ENCODE peak calls at places on chromosomes 13 and 19, in five cellular contexts. One of them, this sample, is unnamed.

GRCh38 chr19:30448386-30449130 is 76.4 kb downstream of the ZNF536 start:
- DNase-seq in cardiac muscle cell: no peak
- DNase-seq in PC-3: no peak
- DNase-seq in K562: no peak
- DNase-seq in GM23338: no peak
- DNase-seq in this sample: no peak

GRCh38 chr19:14496849-14497346 is 971 bp upstream of the GIPC1 start:
- DNase-seq in GM23338: no peak
- DNase-seq in cardiac muscle cell: no peak
- DNase-seq in PC-3: no peak
- DNase-seq in K562: no peak
- DNase-seq in this sample: no peak

GRCh38 chr13:33953203-33953602 is 135.3 kb downstream of the RFC3 start:
- DNase-seq in PC-3: peak; percentile 13
- DNase-seq in cardiac muscle cell: peak; percentile 70
- DNase-seq in K562: no peak
- DNase-seq in GM23338: no peak
- DNase-seq in this sample: no peak

GRCh38 chr19:2167896-2168618 is 4.3 kb downstream of the DOT1L start:
- DNase-seq in K562: no peak
- DNase-seq in cardiac muscle cell: peak; percentile 62
- DNase-seq in GM23338: no peak
- DNase-seq in PC-3: peak; percentile 23
- DNase-seq in this sample: no peak

GRCh38 chr13:21898990-21899389 is 228.1 kb downstream of the FGF9 start:
- DNase-seq in PC-3: no peak
- DNase-seq in GM23338: peak; percentile 21
- DNase-seq in cardiac muscle cell: no peak
- DNase-seq in K562: no peak
- DNase-seq in this sample: no peak

GRCh38 chr19:46015961-46016425 is 6.9 kb downstream of the PGLYRP1 start:
- DNase-seq in PC-3: no peak
- DNase-seq in K562: no peak
- DNase-seq in GM23338: peak; percentile 56
- DNase-seq in cardiac muscle cell: no peak
- DNase-seq in this sample: no peak

GRCh38 chr19:58396691-58397532 is 1.5 kb downstream of the RNF225 start:
- DNase-seq in GM23338: peak; percentile 17
- DNase-seq in cardiac muscle cell: no peak
- DNase-seq in PC-3: no peak
- DNase-seq in K562: no peak
- DNase-seq in this sample: no peak

GRCh38 chr13:28505543-28506135 is 10.7 kb upstream of the FLT1 start:
- DNase-seq in GM23338: no peak
- DNase-seq in PC-3: no peak
- DNase-seq in cardiac muscle cell: no peak
- DNase-seq in K562: no peak
- DNase-seq in this sample: no peak

GRCh38 chr19:7830272-7830771 is 304 bp downstream of the EVI5L start:
- DNase-seq in cardiac muscle cell: no peak
- DNase-seq in K562: no peak
- DNase-seq in PC-3: no peak
- DNase-seq in GM23338: no peak
- DNase-seq in this sample: no peak

GRCh38 chr13:70964124-70964523 is 855.9 kb upstream of the KLHL1 start:
- DNase-seq in cardiac muscle cell: no peak
- DNase-seq in K562: no peak
- DNase-seq in PC-3: peak; percentile 25
- DNase-seq in GM23338: no peak
- DNase-seq in this sample: peak; percentile 43

GRCh38 chr19:4380254-4380727 is 20.1 kb downstream of the SH3GL1 start:
- DNase-seq in PC-3: no peak
- DNase-seq in GM23338: no peak
- DNase-seq in cardiac muscle cell: no peak
- DNase-seq in K562: no peak
- DNase-seq in this sample: no peak

GRCh38 chr13:36920612-36921185 is 661 bp upstream of the SMAD9 start:
- DNase-seq in cardiac muscle cell: no peak
- DNase-seq in PC-3: no peak
- DNase-seq in K562: no peak
- DNase-seq in GM23338: peak; percentile 38
- DNase-seq in this sample: no peak

GRCh38 chr13:106859505-106859904 is 291.6 kb upstream of the ARGLU1 start:
- DNase-seq in PC-3: peak; percentile 28
- DNase-seq in cardiac muscle cell: no peak
- DNase-seq in GM23338: peak; percentile 45
- DNase-seq in K562: no peak
- DNase-seq in this sample: no peak

GRCh38 chr19:3055741-3056453 is 6.4 kb downstream of the TLE5 start:
- DNase-seq in GM23338: peak; percentile 57
- DNase-seq in PC-3: peak; percentile 81
- DNase-seq in K562: peak; percentile 57
- DNase-seq in cardiac muscle cell: no peak
- DNase-seq in this sample: no peak

GRCh38 chr19:21439372-21439771 is 42.4 kb downstream of the ZNF493 start:
- DNase-seq in PC-3: peak; percentile 22
- DNase-seq in cardiac muscle cell: peak; percentile 33
- DNase-seq in K562: no peak
- DNase-seq in GM23338: no peak
- DNase-seq in this sample: no peak

GRCh38 chr13:39913928-39914327 is 258.5 kb downstream of the COG6 start:
- DNase-seq in cardiac muscle cell: peak; percentile 86
- DNase-seq in GM23338: no peak
- DNase-seq in PC-3: no peak
- DNase-seq in K562: no peak
- DNase-seq in this sample: no peak

GRCh38 chr19:17079710-17080440 is 4.3 kb downstream of the MYO9B start:
- DNase-seq in cardiac muscle cell: peak; percentile 98
- DNase-seq in K562: no peak
- DNase-seq in PC-3: peak; percentile 96
- DNase-seq in GM23338: no peak
- DNase-seq in this sample: peak; percentile 87

GRCh38 chr19:741506-742131 is 9.3 kb upstream of the MISP start:
- DNase-seq in K562: peak; percentile 70
- DNase-seq in cardiac muscle cell: no peak
- DNase-seq in PC-3: peak; percentile 18
- DNase-seq in GM23338: peak; percentile 90
- DNase-seq in this sample: no peak

GRCh38 chr13:73288596-73288995 is 229.8 kb downstream of the KLF5 start:
- DNase-seq in K562: no peak
- DNase-seq in GM23338: no peak
- DNase-seq in PC-3: no peak
- DNase-seq in cardiac muscle cell: no peak
- DNase-seq in this sample: no peak

GRCh38 chr19:7894612-7895309 is 6.5 kb downstream of the LRRC8E start:
- DNase-seq in PC-3: peak; percentile 68
- DNase-seq in K562: no peak
- DNase-seq in cardiac muscle cell: no peak
- DNase-seq in GM23338: peak; percentile 59
- DNase-seq in this sample: no peak

GRCh38 chr13:71801781-71802180 is 65.2 kb downstream of the DACH1 start:
- DNase-seq in cardiac muscle cell: no peak
- DNase-seq in PC-3: no peak
- DNase-seq in K562: no peak
- DNase-seq in GM23338: no peak
- DNase-seq in this sample: peak; percentile 50

GRCh38 chr13:35781044-35781443 is 304.6 kb upstream of the MAB21L1 start:
- DNase-seq in K562: no peak
- DNase-seq in GM23338: no peak
- DNase-seq in cardiac muscle cell: no peak
- DNase-seq in PC-3: no peak
- DNase-seq in this sample: no peak

GRCh38 chr19:35756373-35757230 is at the start of gene HSPB6:
- DNase-seq in PC-3: no peak
- DNase-seq in K562: no peak
- DNase-seq in cardiac muscle cell: peak; percentile 83
- DNase-seq in GM23338: peak; percentile 70
- DNase-seq in this sample: no peak

GRCh38 chr13:95710313-95710712 is 33.4 kb downstream of the DNAJC3 start:
- DNase-seq in GM23338: no peak
- DNase-seq in PC-3: peak; percentile 50
- DNase-seq in K562: no peak
- DNase-seq in cardiac muscle cell: peak; percentile 61
- DNase-seq in this sample: no peak

GRCh38 chr19:29514525-29515232 is 11.1 kb upstream of the VSTM2B start:
- DNase-seq in K562: no peak
- DNase-seq in cardiac muscle cell: no peak
- DNase-seq in PC-3: no peak
- DNase-seq in GM23338: no peak
- DNase-seq in this sample: no peak

GRCh38 chr13:44843403-44843802 is 145.9 kb downstream of the NUFIP1 start:
- DNase-seq in PC-3: no peak
- DNase-seq in GM23338: no peak
- DNase-seq in cardiac muscle cell: peak; percentile 77
- DNase-seq in K562: no peak
- DNase-seq in this sample: no peak

GRCh38 chr19:35842666-35843272 is 9.5 kb downstream of the NPHS1 start:
- DNase-seq in PC-3: no peak
- DNase-seq in cardiac muscle cell: no peak
- DNase-seq in K562: no peak
- DNase-seq in GM23338: no peak
- DNase-seq in this sample: no peak

GRCh38 chr19:49823472-49823871 is 5.4 kb downstream of the MED25 start:
- DNase-seq in cardiac muscle cell: no peak
- DNase-seq in GM23338: no peak
- DNase-seq in PC-3: no peak
- DNase-seq in K562: no peak
- DNase-seq in this sample: no peak

GRCh38 chr13:44380404-44381165 is 7.0 kb downstream of the SERP2 start:
- DNase-seq in PC-3: no peak
- DNase-seq in cardiac muscle cell: no peak
- DNase-seq in GM23338: no peak
- DNase-seq in K562: no peak
- DNase-seq in this sample: no peak

GRCh38 chr19:3325451-3325850 is 40.9 kb upstream of the NFIC start:
- DNase-seq in K562: no peak
- DNase-seq in GM23338: no peak
- DNase-seq in PC-3: no peak
- DNase-seq in cardiac muscle cell: no peak
- DNase-seq in this sample: no peak

GRCh38 chr13:27147530-27148170 is 24.0 kb downstream of the USP12 start:
- DNase-seq in K562: no peak
- DNase-seq in PC-3: no peak
- DNase-seq in GM23338: no peak
- DNase-seq in cardiac muscle cell: no peak
- DNase-seq in this sample: no peak
- H3K4me3 ChIP-seq in K562: no peak overlapping the region
- H3K4me3 ChIP-seq in PC-3: no peak overlapping the region
- H3K4me3 ChIP-seq in GM23338: no peak overlapping the region
- H3K4me3 ChIP-seq in cardiac muscle cell: no peak overlapping the region
- H3K4me3 ChIP-seq in this sample: no peak overlapping the region

GRCh38 chr13:38693168-38693567 is 6.3 kb downstream of the FREM2 start:
- DNase-seq in GM23338: no peak
- DNase-seq in cardiac muscle cell: no peak
- DNase-seq in K562: no peak
- DNase-seq in PC-3: no peak
- DNase-seq in this sample: no peak

GRCh38 chr13:38697628-38698333 is 10.9 kb downstream of the FREM2 start:
- DNase-seq in K562: no peak
- DNase-seq in GM23338: peak; percentile 56
- DNase-seq in PC-3: peak; percentile 5
- DNase-seq in cardiac muscle cell: peak; percentile 3
- DNase-seq in this sample: no peak

GRCh38 chr13:38702609-38703008 is 15.7 kb downstream of the FREM2 start:
- DNase-seq in K562: no peak
- DNase-seq in PC-3: no peak
- DNase-seq in cardiac muscle cell: no peak
- DNase-seq in GM23338: no peak
- DNase-seq in this sample: no peak

GRCh38 chr13:38693641-38694040 is 6.8 kb downstream of the FREM2 start:
- DNase-seq in K562: no peak
- DNase-seq in GM23338: no peak
- DNase-seq in cardiac muscle cell: no peak
- DNase-seq in PC-3: no peak
- DNase-seq in this sample: no peak

GRCh38 chr13:38697197-38697596 is 10.3 kb downstream of the FREM2 start:
- DNase-seq in K562: no peak
- DNase-seq in PC-3: no peak
- DNase-seq in cardiac muscle cell: no peak
- DNase-seq in GM23338: no peak
- DNase-seq in this sample: no peak
- H3K4me1 ChIP-seq in K562: no peaks in the 10 kb centered on the region
- H3K4me1 ChIP-seq in PC-3: no peaks in the 10 kb centered on the region
- H3K4me1 ChIP-seq in cardiac muscle cell: peaks cover 11% of the 10 kb centered on the region
- H3K4me1 ChIP-seq in GM23338: peaks cover 12% of the 10 kb centered on the region
- H3K4me1 ChIP-seq in this sample: no peaks in the 10 kb centered on the region

GRCh38 chr19:55453861-55454260 is 7.6 kb downstream of the ISOC2 start:
- DNase-seq in GM23338: no peak
- DNase-seq in K562: no peak
- DNase-seq in cardiac muscle cell: no peak
- DNase-seq in PC-3: no peak
- DNase-seq in this sample: no peak

GRCh38 chr19:55451163-55451521 is 8.0 kb upstream of the SHISA7 start:
- DNase-seq in cardiac muscle cell: no peak
- DNase-seq in PC-3: no peak
- DNase-seq in GM23338: peak; percentile 71
- DNase-seq in K562: peak; percentile 48
- DNase-seq in this sample: no peak

GRCh38 chr19:55454787-55455243 is 6.6 kb downstream of the ISOC2 start:
- DNase-seq in cardiac muscle cell: peak; percentile 46
- DNase-seq in PC-3: peak; percentile 68
- DNase-seq in K562: no peak
- DNase-seq in GM23338: peak; percentile 85
- DNase-seq in this sample: peak; percentile 73

GRCh38 chr19:55451522-55452380 is 8.7 kb upstream of the SHISA7 start:
- DNase-seq in K562: peak; percentile 64
- DNase-seq in GM23338: no peak
- DNase-seq in cardiac muscle cell: no peak
- DNase-seq in PC-3: no peak
- DNase-seq in this sample: no peak

GRCh38 chr19:55452381-55453325 is 8.8 kb downstream of the ISOC2 start:
- DNase-seq in GM23338: peak; percentile 95
- DNase-seq in PC-3: peak; percentile 57
- DNase-seq in cardiac muscle cell: peak; percentile 88
- DNase-seq in K562: peak; percentile 88
- DNase-seq in this sample: peak; percentile 97
- H3K4me3 ChIP-seq in GM23338: peak overlapping the region; percentile 66
- H3K4me3 ChIP-seq in PC-3: no peak overlapping the region
- H3K4me3 ChIP-seq in cardiac muscle cell: peak overlapping the region; percentile 25
- H3K4me3 ChIP-seq in K562: peak overlapping the region; percentile 28
- H3K4me3 ChIP-seq in this sample: peak overlapping the region; percentile 59

DNA sequence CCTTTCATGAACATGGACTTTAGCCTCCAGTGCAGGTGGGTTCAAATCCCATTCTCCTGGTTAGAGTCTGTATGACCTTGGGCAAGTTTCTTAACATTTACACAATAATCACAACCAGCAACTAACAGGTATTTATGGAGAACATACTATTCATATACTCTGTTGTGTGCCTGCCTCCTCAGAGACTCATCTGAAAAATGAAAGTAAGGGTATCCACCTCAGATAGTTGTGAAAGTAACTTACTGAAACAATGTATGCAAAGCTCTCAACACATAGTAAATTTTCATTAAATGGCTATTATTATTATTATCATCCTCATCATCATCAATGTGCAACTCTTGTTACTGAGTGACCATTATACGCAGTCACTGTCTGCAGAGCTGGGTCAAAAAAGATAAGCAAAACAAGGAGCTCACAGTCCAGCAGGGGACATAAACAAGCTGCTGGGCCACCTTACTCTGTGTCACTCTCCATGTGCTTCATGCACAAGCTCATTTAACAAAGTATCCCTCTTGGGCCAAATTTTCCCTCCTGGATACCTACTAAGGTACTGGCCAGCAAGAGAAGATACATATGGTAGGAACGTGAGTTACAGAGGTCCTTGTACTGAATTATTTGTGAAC is 70.9 kb upstream of the FNDC3A start:
- DNase-seq in cardiac muscle cell: no peak
- DNase-seq in PC-3: no peak
- DNase-seq in GM23338: no peak
- DNase-seq in K562: no peak
- DNase-seq in this sample: no peak
- H3K4me1 ChIP-seq in cardiac muscle cell: peaks cover 4% of the 10 kb centered on the region
- H3K4me1 ChIP-seq in PC-3: peaks cover 22% of the 10 kb centered on the region
- H3K4me1 ChIP-seq in GM23338: peaks cover 5% of the 10 kb centered on the region
- H3K4me1 ChIP-seq in K562: no peaks in the 10 kb centered on the region
- H3K4me1 ChIP-seq in this sample: no peaks in the 10 kb centered on the region

This sample was measured in BE2C.